ENCODE peak calls at places on chromosomes 4 and X, in seven cellular contexts. One of them, this sample, is unnamed.

GRCh38 chr4:139593091-139593564 is 37.1 kb upstream of the SETD7 start:
- DNase-seq in HepG2: peak
- DNase-seq in SK-N-SH: no peak
- DNase-seq in GM12878: no peak
- DNase-seq in HCT116: no peak
- DNase-seq in K562: no peak
- DNase-seq in H1: no peak
- DNase-seq in this sample: no peak

GRCh38 chrX:38578152-38578551 is 16.8 kb downstream of the TSPAN7 start:
- DNase-seq in HepG2: peak
- DNase-seq in SK-N-SH: no peak
- DNase-seq in K562: no peak
- DNase-seq in GM12878: no peak
- DNase-seq in HCT116: no peak
- DNase-seq in H1: no peak
- DNase-seq in this sample: no peak

GRCh38 chrX:75303795-75304194 is 29.9 kb downstream of the UPRT start:
- DNase-seq in SK-N-SH: no peak
- DNase-seq in GM12878: no peak
- DNase-seq in HepG2: no peak
- DNase-seq in HCT116: no peak
- DNase-seq in H1: no peak
- DNase-seq in K562: no peak
- DNase-seq in this sample: no peak

GRCh38 chrX:39764441-39764914 is 333.3 kb downstream of the BCOR start:
- DNase-seq in K562: no peak
- DNase-seq in HCT116: no peak
- DNase-seq in HepG2: no peak
- DNase-seq in SK-N-SH: no peak
- DNase-seq in GM12878: no peak
- DNase-seq in H1: no peak
- DNase-seq in this sample: no peak

GRCh38 chrX:79413009-79413408 is 45.9 kb upstream of the ITM2A start:
- DNase-seq in GM12878: no peak
- DNase-seq in H1: no peak
- DNase-seq in HCT116: no peak
- DNase-seq in K562: no peak
- DNase-seq in HepG2: peak
- DNase-seq in SK-N-SH: peak
- DNase-seq in this sample: no peak

GRCh38 chrX:68789966-68790365 is 38.9 kb upstream of the EFNB1 start:
- DNase-seq in HCT116: no peak
- DNase-seq in HepG2: no peak
- DNase-seq in GM12878: no peak
- DNase-seq in SK-N-SH: no peak
- DNase-seq in K562: no peak
- DNase-seq in H1: no peak
- DNase-seq in this sample: no peak

GRCh38 chr4:23966720-23967119 is 76.9 kb upstream of the PPARGC1A start:
- DNase-seq in K562: no peak
- DNase-seq in SK-N-SH: peak
- DNase-seq in H1: no peak
- DNase-seq in HCT116: no peak
- DNase-seq in GM12878: no peak
- DNase-seq in HepG2: peak
- DNase-seq in this sample: no peak

GRCh38 chr4:185261971-185262370 is 52.6 kb downstream of the SNX25 start:
- DNase-seq in HepG2: no peak
- DNase-seq in K562: no peak
- DNase-seq in HCT116: no peak
- DNase-seq in SK-N-SH: no peak
- DNase-seq in H1: no peak
- DNase-seq in GM12878: no peak
- DNase-seq in this sample: no peak

GRCh38 chr4:125021189-125021588 is 293.6 kb upstream of the FAT4 start:
- DNase-seq in SK-N-SH: no peak
- DNase-seq in GM12878: no peak
- DNase-seq in HepG2: no peak
- DNase-seq in HCT116: no peak
- DNase-seq in H1: no peak
- DNase-seq in K562: no peak
- DNase-seq in this sample: no peak

GRCh38 chrX:140066262-140066661 is 100.9 kb upstream of the CXorf66 start:
- DNase-seq in HCT116: no peak
- DNase-seq in GM12878: no peak
- DNase-seq in H1: no peak
- DNase-seq in K562: no peak
- DNase-seq in SK-N-SH: no peak
- DNase-seq in HepG2: no peak
- DNase-seq in this sample: no peak

GRCh38 chr4:111283066-111283677 is 660.3 kb upstream of the PITX2 start:
- DNase-seq in SK-N-SH: peak
- DNase-seq in HepG2: peak
- DNase-seq in H1: peak
- DNase-seq in HCT116: peak
- DNase-seq in GM12878: no peak
- DNase-seq in K562: peak
- DNase-seq in this sample: peak

GRCh38 chrX:118807151-118808017 is 16.2 kb upstream of the ZCCHC12 start:
- DNase-seq in HCT116: peak
- DNase-seq in HepG2: peak
- DNase-seq in H1: no peak
- DNase-seq in K562: peak
- DNase-seq in GM12878: peak
- DNase-seq in SK-N-SH: peak
- DNase-seq in this sample: peak

GRCh38 chr4:15779336-15779735 is 1.2 kb downstream of the CD38 start:
- DNase-seq in GM12878: no peak
- DNase-seq in K562: no peak
- DNase-seq in H1: no peak
- DNase-seq in HCT116: no peak
- DNase-seq in SK-N-SH: peak
- DNase-seq in HepG2: peak
- DNase-seq in this sample: no peak

GRCh38 chr4:174764105-174764729 is 64.8 kb downstream of the GLRA3 start:
- DNase-seq in HepG2: peak
- DNase-seq in H1: no peak
- DNase-seq in SK-N-SH: peak
- DNase-seq in GM12878: no peak
- DNase-seq in HCT116: peak
- DNase-seq in K562: peak
- DNase-seq in this sample: peak

GRCh38 chrX:39613997-39614679 is 483.6 kb downstream of the BCOR start:
- DNase-seq in SK-N-SH: peak
- DNase-seq in HCT116: no peak
- DNase-seq in HepG2: no peak
- DNase-seq in H1: peak
- DNase-seq in GM12878: peak
- DNase-seq in K562: no peak
- DNase-seq in this sample: peak

GRCh38 chr4:101944649-101945048 is 154.1 kb downstream of the BANK1 start:
- DNase-seq in HCT116: no peak
- DNase-seq in HepG2: no peak
- DNase-seq in H1: no peak
- DNase-seq in SK-N-SH: no peak
- DNase-seq in K562: no peak
- DNase-seq in GM12878: no peak
- DNase-seq in this sample: no peak

GRCh38 chr4:102640669-102641068 is 120.1 kb downstream of the MANBA start:
- DNase-seq in HCT116: no peak
- DNase-seq in GM12878: no peak
- DNase-seq in SK-N-SH: no peak
- DNase-seq in H1: no peak
- DNase-seq in HepG2: no peak
- DNase-seq in K562: no peak
- DNase-seq in this sample: no peak

GRCh38 chr4:18138076-18138665 is 116.6 kb upstream of the LCORL start:
- DNase-seq in HepG2: peak
- DNase-seq in K562: no peak
- DNase-seq in SK-N-SH: no peak
- DNase-seq in H1: no peak
- DNase-seq in HCT116: no peak
- DNase-seq in GM12878: no peak
- DNase-seq in this sample: no peak

GRCh38 chr4:40550900-40551546 is 78.6 kb downstream of the RBM47 start:
- DNase-seq in H1: no peak
- DNase-seq in HCT116: peak
- DNase-seq in GM12878: peak
- DNase-seq in HepG2: peak
- DNase-seq in SK-N-SH: no peak
- DNase-seq in K562: no peak
- DNase-seq in this sample: peak

GRCh38 chr4:25654031-25654970 is 1.4 kb upstream of the SLC34A2 start:
- DNase-seq in H1: no peak
- DNase-seq in HCT116: no peak
- DNase-seq in GM12878: no peak
- DNase-seq in HepG2: no peak
- DNase-seq in SK-N-SH: no peak
- DNase-seq in K562: no peak
- DNase-seq in this sample: peak

GRCh38 chr4:112897548-112897947 is 151.9 kb upstream of the ANK2 start:
- DNase-seq in HepG2: peak
- DNase-seq in H1: no peak
- DNase-seq in HCT116: no peak
- DNase-seq in K562: no peak
- DNase-seq in SK-N-SH: no peak
- DNase-seq in GM12878: no peak
- DNase-seq in this sample: peak

GRCh38 chr4:100657187-100657586 is 139.4 kb upstream of the EMCN start:
- DNase-seq in HCT116: no peak
- DNase-seq in H1: no peak
- DNase-seq in HepG2: no peak
- DNase-seq in GM12878: no peak
- DNase-seq in SK-N-SH: no peak
- DNase-seq in K562: no peak
- DNase-seq in this sample: no peak

GRCh38 chr4:183354213-183354612 is 32.0 kb upstream of the CLDN24 start:
- DNase-seq in HCT116: no peak
- DNase-seq in H1: no peak
- DNase-seq in SK-N-SH: no peak
- DNase-seq in K562: no peak
- DNase-seq in GM12878: no peak
- DNase-seq in HepG2: peak
- DNase-seq in this sample: no peak

GRCh38 chr4:121034010-121034409 is 38.3 kb downstream of the NDNF start:
- DNase-seq in K562: no peak
- DNase-seq in GM12878: no peak
- DNase-seq in HCT116: no peak
- DNase-seq in SK-N-SH: no peak
- DNase-seq in HepG2: no peak
- DNase-seq in H1: no peak
- DNase-seq in this sample: no peak

GRCh38 chr4:122810669-122811068 is 16.0 kb upstream of the FGF2 start:
- DNase-seq in SK-N-SH: no peak
- DNase-seq in GM12878: no peak
- DNase-seq in HepG2: no peak
- DNase-seq in HCT116: no peak
- DNase-seq in K562: no peak
- DNase-seq in H1: no peak
- DNase-seq in this sample: no peak

GRCh38 chr4:121070696-121071639 is 1.4 kb downstream of the NDNF start:
- DNase-seq in H1: no peak
- DNase-seq in GM12878: no peak
- DNase-seq in K562: no peak
- DNase-seq in SK-N-SH: peak
- DNase-seq in HepG2: no peak
- DNase-seq in HCT116: no peak
- DNase-seq in this sample: peak

GRCh38 chr4:5993876-5994811 is 24.1 kb downstream of the C4orf50 start:
- DNase-seq in HCT116: no peak
- DNase-seq in SK-N-SH: no peak
- DNase-seq in GM12878: no peak
- DNase-seq in H1: no peak
- DNase-seq in K562: no peak
- DNase-seq in HepG2: no peak
- DNase-seq in this sample: no peak

GRCh38 chrX:40112996-40113395 is 15.2 kb upstream of the BCOR start:
- DNase-seq in GM12878: no peak
- DNase-seq in K562: no peak
- DNase-seq in SK-N-SH: no peak
- DNase-seq in HepG2: no peak
- DNase-seq in H1: no peak
- DNase-seq in HCT116: no peak
- DNase-seq in this sample: no peak

GRCh38 chr4:174869334-174869733 is 40.3 kb upstream of the GLRA3 start:
- DNase-seq in K562: no peak
- DNase-seq in H1: no peak
- DNase-seq in HepG2: no peak
- DNase-seq in SK-N-SH: no peak
- DNase-seq in GM12878: no peak
- DNase-seq in HCT116: no peak
- DNase-seq in this sample: no peak

GRCh38 chrX:16822723-16823122 is 36.5 kb downstream of the TXLNG start:
- DNase-seq in GM12878: no peak
- DNase-seq in HCT116: no peak
- DNase-seq in SK-N-SH: no peak
- DNase-seq in HepG2: no peak
- DNase-seq in H1: no peak
- DNase-seq in K562: no peak
- DNase-seq in this sample: no peak
- TF ChIP-seq JUND in GM12878: no peak
- TF ChIP-seq JUND in HCT116: no peak
- TF ChIP-seq JUND in SK-N-SH: peak
- TF ChIP-seq JUND in HepG2: no peak
- TF ChIP-seq JUND in H1: no peak
- TF ChIP-seq JUND in K562: no peak
- TF ChIP-seq JUND in this sample: no peak

GRCh38 chr4:145935253-145936141 is 3.1 kb downstream of the ZNF827 start:
- DNase-seq in HCT116: no peak
- DNase-seq in SK-N-SH: peak
- DNase-seq in HepG2: peak
- DNase-seq in H1: no peak
- DNase-seq in GM12878: peak
- DNase-seq in K562: no peak
- DNase-seq in this sample: no peak
- TF ChIP-seq JUND in HCT116: no peak
- TF ChIP-seq JUND in SK-N-SH: no peak
- TF ChIP-seq JUND in HepG2: no peak
- TF ChIP-seq JUND in H1: no peak
- TF ChIP-seq JUND in GM12878: no peak
- TF ChIP-seq JUND in K562: no peak
- TF ChIP-seq JUND in this sample: no peak

GRCh38 chr4:156038772-156039171 is 85.1 kb upstream of the CTSO start:
- DNase-seq in K562: no peak
- DNase-seq in SK-N-SH: no peak
- DNase-seq in GM12878: no peak
- DNase-seq in HepG2: no peak
- DNase-seq in HCT116: no peak
- DNase-seq in H1: no peak
- DNase-seq in this sample: peak
- TF ChIP-seq JUND in K562: no peak
- TF ChIP-seq JUND in SK-N-SH: no peak
- TF ChIP-seq JUND in GM12878: no peak
- TF ChIP-seq JUND in HepG2: no peak
- TF ChIP-seq JUND in HCT116: no peak
- TF ChIP-seq JUND in H1: no peak
- TF ChIP-seq JUND in this sample: no peak

DNA sequence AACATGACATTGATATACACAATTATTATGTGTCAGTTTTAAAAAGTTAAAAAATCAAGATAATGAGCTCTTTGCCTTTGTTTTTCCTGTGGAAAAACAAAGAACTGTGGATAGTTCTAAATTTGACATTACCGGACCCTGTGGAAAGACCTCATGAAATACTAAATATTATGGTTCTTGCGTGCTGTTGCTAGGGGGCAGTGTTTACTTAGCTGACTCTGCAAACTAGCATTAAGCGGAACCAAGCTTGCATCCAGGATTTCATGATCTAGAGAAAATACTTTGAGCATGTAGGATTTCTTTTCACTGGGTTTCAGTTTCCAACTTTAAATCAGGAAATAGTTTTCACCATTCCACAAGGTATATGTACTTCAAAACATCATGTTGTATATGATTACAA is 33.6 kb downstream of the CLCN4 start:
- DNase-seq in H1: no peak
- DNase-seq in HCT116: peak
- DNase-seq in K562: peak
- DNase-seq in GM12878: no peak
- DNase-seq in HepG2: peak
- DNase-seq in SK-N-SH: peak
- DNase-seq in this sample: no peak
- TF ChIP-seq JUND in H1: no peak
- TF ChIP-seq JUND in HCT116: no peak
- TF ChIP-seq JUND in K562: no peak
- TF ChIP-seq JUND in GM12878: no peak
- TF ChIP-seq JUND in HepG2: no peak
- TF ChIP-seq JUND in SK-N-SH: no peak
- TF ChIP-seq JUND in this sample: no peak

This sample was measured in T47D.